ENCODE peak calls at places on chromosome 2, in seven cellular contexts. Y is AG08396, D is HT1080, I is Panc1, G is left ventricle myocardium superior, R is pulmonary artery endothelial cell, J is NCI-H1436 treated with DMSO at 0.1 percent for 48 hours. W is an unnamed sample.

GRCh38 chr2:108403494-108403893 is 25.7 kb downstream of the SULT1C4 start:
- DNase-seq in D (peak), G (no peak), R (no peak), J (no peak), I (no peak), Y (no peak), W (peak)

GRCh38 chr2:40962026-40962425 is 510.1 kb upstream of the SLC8A1 start:
- DNase-seq in D (peak), I (no peak), Y (no peak), G (no peak), R (peak), J (no peak), W (no peak)

GRCh38 chr2:126244937-126245336 is 411.0 kb upstream of the GYPC start:
- DNase-seq in J (no peak), G (peak), D (peak), I (peak), Y (no peak), R (no peak), W (peak)

GRCh38 chr2:227884511-227884947 is 13.1 kb downstream of the DAW1 start:
- DNase-seq in G (peak), I (no peak), D (peak), R (peak), Y (peak), J (no peak), W (peak)

GRCh38 chr2:150138587-150138986 is 348.9 kb downstream of the RND3 start:
- DNase-seq in Y (no peak), D (no peak), J (no peak), I (no peak), G (no peak), R (no peak), W (no peak)

GRCh38 chr2:227460079-227460485 is 11.9 kb upstream of the AGFG1 start:
- DNase-seq in Y (no peak), I (no peak), R (no peak), G (no peak), D (peak), J (no peak), W (no peak)

GRCh38 chr2:204982303-204982702 is 437.0 kb downstream of the PARD3B start:
- DNase-seq in D (no peak), G (no peak), J (no peak), I (no peak), Y (peak), R (no peak), W (peak)

GRCh38 chr2:19733951-19734425 is 167.8 kb downstream of the TTC32 start:
- DNase-seq in G (no peak), J (no peak), Y (peak), I (no peak), R (no peak), D (peak), W (no peak)

GRCh38 chr2:97348265-97348664 is 235.3 kb downstream of the ANKRD36 start:
- DNase-seq in Y (no peak), R (no peak), I (no peak), G (no peak), J (no peak), D (no peak), W (peak)

GRCh38 chr2:20300656-20301055 is 50.0 kb downstream of the PUM2 start:
- DNase-seq in J (no peak), G (no peak), Y (no peak), I (no peak), R (no peak), D (no peak), W (no peak)

W was measured in H9.